ENCODE peak calls at places on chromosomes 7 and 10, in nine cellular contexts. One of them, this sample, is unnamed.

GRCh38 chr10:58457761-58458616 is 54.7 kb upstream of the BICC1 start:
- DNase-seq in adrenal gland: peak; percentile 18
- DNase-seq in psoas muscle: peak; percentile 26
- DNase-seq in CD8-positive, alpha-beta T cell: no peak
- DNase-seq in mesothelial cell of epicardium: no peak
- DNase-seq in Calu3: no peak
- DNase-seq in body of pancreas: no peak
- DNase-seq in B cell: no peak
- DNase-seq in fibroblast of mammary gland: peak; percentile 98
- DNase-seq in this sample: peak; percentile 68

GRCh38 chr7:37198188-37198905 is 250.3 kb downstream of the ELMO1 start:
- DNase-seq in adrenal gland: peak; percentile 62
- DNase-seq in body of pancreas: no peak
- DNase-seq in psoas muscle: no peak
- DNase-seq in mesothelial cell of epicardium: no peak
- DNase-seq in fibroblast of mammary gland: no peak
- DNase-seq in CD8-positive, alpha-beta T cell: no peak
- DNase-seq in B cell: no peak
- DNase-seq in Calu3: no peak
- DNase-seq in this sample: no peak

GRCh38 chr7:147771344-147771743 is 819.2 kb upstream of the C7orf33 start:
- DNase-seq in fibroblast of mammary gland: no peak
- DNase-seq in psoas muscle: no peak
- DNase-seq in Calu3: no peak
- DNase-seq in body of pancreas: no peak
- DNase-seq in B cell: no peak
- DNase-seq in mesothelial cell of epicardium: no peak
- DNase-seq in CD8-positive, alpha-beta T cell: no peak
- DNase-seq in adrenal gland: no peak
- DNase-seq in this sample: no peak

GRCh38 chr7:10802526-10802925 is 171.1 kb upstream of the PHF14 start:
- DNase-seq in fibroblast of mammary gland: peak; percentile 92
- DNase-seq in mesothelial cell of epicardium: no peak
- DNase-seq in adrenal gland: no peak
- DNase-seq in CD8-positive, alpha-beta T cell: no peak
- DNase-seq in body of pancreas: no peak
- DNase-seq in B cell: no peak
- DNase-seq in Calu3: no peak
- DNase-seq in psoas muscle: no peak
- DNase-seq in this sample: no peak

GRCh38 chr10:9239298-9239697 is 1184.8 kb downstream of the GATA3 start:
- DNase-seq in body of pancreas: no peak
- DNase-seq in mesothelial cell of epicardium: no peak
- DNase-seq in fibroblast of mammary gland: no peak
- DNase-seq in B cell: no peak
- DNase-seq in CD8-positive, alpha-beta T cell: no peak
- DNase-seq in adrenal gland: no peak
- DNase-seq in Calu3: no peak
- DNase-seq in psoas muscle: no peak
- DNase-seq in this sample: no peak

GRCh38 chr10:122856902-122857301 is 11.2 kb upstream of the CUZD1 start:
- DNase-seq in mesothelial cell of epicardium: no peak
- DNase-seq in CD8-positive, alpha-beta T cell: no peak
- DNase-seq in B cell: no peak
- DNase-seq in fibroblast of mammary gland: peak; percentile 60
- DNase-seq in psoas muscle: no peak
- DNase-seq in adrenal gland: no peak
- DNase-seq in Calu3: no peak
- DNase-seq in body of pancreas: no peak
- DNase-seq in this sample: no peak

GRCh38 chr10:71582019-71582418 is 137.6 kb downstream of the C10orf105 start:
- DNase-seq in B cell: no peak
- DNase-seq in fibroblast of mammary gland: peak; percentile 30
- DNase-seq in body of pancreas: no peak
- DNase-seq in psoas muscle: no peak
- DNase-seq in CD8-positive, alpha-beta T cell: no peak
- DNase-seq in mesothelial cell of epicardium: no peak
- DNase-seq in adrenal gland: peak; percentile 51
- DNase-seq in Calu3: peak; percentile 28
- DNase-seq in this sample: no peak

GRCh38 chr10:117374506-117375359 is 507 bp downstream of the PDZD8 start:
- DNase-seq in body of pancreas: peak; percentile 52
- DNase-seq in psoas muscle: no peak
- DNase-seq in CD8-positive, alpha-beta T cell: peak; percentile 28
- DNase-seq in Calu3: no peak
- DNase-seq in adrenal gland: peak; percentile 65
- DNase-seq in mesothelial cell of epicardium: no peak
- DNase-seq in fibroblast of mammary gland: peak; percentile 41
- DNase-seq in B cell: peak; percentile 42
- DNase-seq in this sample: no peak

GRCh38 chr7:127346575-127347256 is 45.8 kb downstream of the ZNF800 start:
- DNase-seq in CD8-positive, alpha-beta T cell: no peak
- DNase-seq in mesothelial cell of epicardium: no peak
- DNase-seq in body of pancreas: no peak
- DNase-seq in B cell: no peak
- DNase-seq in fibroblast of mammary gland: no peak
- DNase-seq in Calu3: no peak
- DNase-seq in psoas muscle: no peak
- DNase-seq in adrenal gland: no peak
- DNase-seq in this sample: no peak

GRCh38 chr7:113076703-113077102 is 9.9 kb downstream of the GPR85 start:
- DNase-seq in adrenal gland: no peak
- DNase-seq in body of pancreas: no peak
- DNase-seq in B cell: no peak
- DNase-seq in fibroblast of mammary gland: no peak
- DNase-seq in CD8-positive, alpha-beta T cell: no peak
- DNase-seq in psoas muscle: no peak
- DNase-seq in mesothelial cell of epicardium: no peak
- DNase-seq in Calu3: no peak
- DNase-seq in this sample: no peak

GRCh38 chr10:118758449-118758848 is 3.7 kb upstream of the CACUL1 start:
- DNase-seq in body of pancreas: no peak
- DNase-seq in B cell: no peak
- DNase-seq in CD8-positive, alpha-beta T cell: no peak
- DNase-seq in psoas muscle: no peak
- DNase-seq in mesothelial cell of epicardium: no peak
- DNase-seq in adrenal gland: no peak
- DNase-seq in fibroblast of mammary gland: no peak
- DNase-seq in Calu3: no peak
- DNase-seq in this sample: no peak

GRCh38 chr7:18610331-18610948 is 114.9 kb downstream of the HDAC9 start:
- DNase-seq in Calu3: peak; percentile 60
- DNase-seq in CD8-positive, alpha-beta T cell: no peak
- DNase-seq in body of pancreas: no peak
- DNase-seq in fibroblast of mammary gland: peak; percentile 46
- DNase-seq in B cell: no peak
- DNase-seq in adrenal gland: no peak
- DNase-seq in mesothelial cell of epicardium: no peak
- DNase-seq in psoas muscle: no peak
- DNase-seq in this sample: no peak

GRCh38 chr7:76047811-76048667 is at the start of the genes MDH2 and STYXL1:
- DNase-seq in psoas muscle: peak; percentile 97
- DNase-seq in CD8-positive, alpha-beta T cell: peak; percentile 85
- DNase-seq in adrenal gland: peak; percentile 97
- DNase-seq in body of pancreas: peak; percentile 95
- DNase-seq in Calu3: peak; percentile 90
- DNase-seq in fibroblast of mammary gland: peak; percentile 95
- DNase-seq in B cell: peak; percentile 90
- DNase-seq in mesothelial cell of epicardium: peak; percentile 77
- DNase-seq in this sample: peak; percentile 98

GRCh38 chr10:119412244-119412750 is 130.2 kb downstream of the RGS10 start:
- DNase-seq in psoas muscle: peak; percentile 76
- DNase-seq in Calu3: peak; percentile 16
- DNase-seq in adrenal gland: peak; percentile 88
- DNase-seq in CD8-positive, alpha-beta T cell: no peak
- DNase-seq in fibroblast of mammary gland: peak; percentile 68
- DNase-seq in B cell: no peak
- DNase-seq in mesothelial cell of epicardium: no peak
- DNase-seq in body of pancreas: peak; percentile 26
- DNase-seq in this sample: peak; percentile 93

GRCh38 chr7:77457779-77458178 is 41.6 kb upstream of the GSAP start:
- DNase-seq in adrenal gland: no peak
- DNase-seq in psoas muscle: no peak
- DNase-seq in B cell: no peak
- DNase-seq in mesothelial cell of epicardium: no peak
- DNase-seq in Calu3: no peak
- DNase-seq in CD8-positive, alpha-beta T cell: no peak
- DNase-seq in body of pancreas: no peak
- DNase-seq in fibroblast of mammary gland: no peak
- DNase-seq in this sample: no peak

GRCh38 chr10:6493521-6494451 is 86.3 kb downstream of the PRKCQ start:
- DNase-seq in psoas muscle: no peak
- DNase-seq in Calu3: no peak
- DNase-seq in CD8-positive, alpha-beta T cell: no peak
- DNase-seq in mesothelial cell of epicardium: no peak
- DNase-seq in B cell: no peak
- DNase-seq in body of pancreas: no peak
- DNase-seq in adrenal gland: no peak
- DNase-seq in fibroblast of mammary gland: peak; percentile 26
- DNase-seq in this sample: no peak

GRCh38 chr10:17883621-17884020 is 68.1 kb upstream of the SLC39A12 start:
- DNase-seq in B cell: no peak
- DNase-seq in fibroblast of mammary gland: no peak
- DNase-seq in adrenal gland: no peak
- DNase-seq in body of pancreas: no peak
- DNase-seq in psoas muscle: no peak
- DNase-seq in mesothelial cell of epicardium: no peak
- DNase-seq in Calu3: no peak
- DNase-seq in CD8-positive, alpha-beta T cell: no peak
- DNase-seq in this sample: no peak

GRCh38 chr10:124527996-124528395 is 66.4 kb downstream of the LHPP start:
- DNase-seq in adrenal gland: no peak
- DNase-seq in body of pancreas: no peak
- DNase-seq in fibroblast of mammary gland: no peak
- DNase-seq in B cell: no peak
- DNase-seq in Calu3: no peak
- DNase-seq in CD8-positive, alpha-beta T cell: no peak
- DNase-seq in mesothelial cell of epicardium: no peak
- DNase-seq in psoas muscle: peak; percentile 7
- DNase-seq in this sample: no peak

GRCh38 chr10:30542001-30542861 is 87.3 kb downstream of the LYZL2 start:
- DNase-seq in adrenal gland: peak; percentile 83
- DNase-seq in fibroblast of mammary gland: peak; percentile 24
- DNase-seq in CD8-positive, alpha-beta T cell: no peak
- DNase-seq in body of pancreas: no peak
- DNase-seq in mesothelial cell of epicardium: no peak
- DNase-seq in B cell: no peak
- DNase-seq in Calu3: no peak
- DNase-seq in psoas muscle: no peak
- DNase-seq in this sample: no peak

GRCh38 chr10:119496282-119496681 is 46.2 kb downstream of the RGS10 start:
- DNase-seq in body of pancreas: no peak
- DNase-seq in Calu3: no peak
- DNase-seq in adrenal gland: no peak
- DNase-seq in CD8-positive, alpha-beta T cell: peak; percentile 35
- DNase-seq in psoas muscle: no peak
- DNase-seq in fibroblast of mammary gland: no peak
- DNase-seq in B cell: no peak
- DNase-seq in mesothelial cell of epicardium: no peak
- DNase-seq in this sample: no peak

DNA sequence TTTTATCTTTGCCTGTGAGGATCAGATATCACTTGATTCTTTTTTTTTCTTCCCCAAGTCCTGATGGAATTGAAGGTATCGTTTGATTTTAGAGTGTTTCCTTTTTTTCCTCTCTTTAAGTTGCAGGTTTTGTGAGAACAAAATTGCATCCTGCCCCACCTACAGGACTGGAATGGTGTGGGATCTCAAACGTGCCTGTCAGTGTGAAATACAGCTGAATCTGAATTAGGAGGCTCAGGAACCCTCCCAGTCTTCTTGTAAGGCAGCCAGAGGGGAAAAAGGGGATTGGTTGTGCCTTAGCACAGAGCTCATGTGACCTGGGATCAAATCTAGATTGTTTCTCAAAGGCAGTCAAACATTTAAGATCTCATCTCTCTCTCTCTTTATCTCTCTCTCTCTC is 32.7 kb upstream of the KLHL7 start:
- DNase-seq in body of pancreas: no peak
- DNase-seq in CD8-positive, alpha-beta T cell: no peak
- DNase-seq in fibroblast of mammary gland: no peak
- DNase-seq in psoas muscle: no peak
- DNase-seq in B cell: no peak
- DNase-seq in Calu3: no peak
- DNase-seq in mesothelial cell of epicardium: no peak
- DNase-seq in adrenal gland: no peak
- DNase-seq in this sample: no peak
- TF ChIP-seq CTCF in body of pancreas: no peak
- TF ChIP-seq CTCF in CD8-positive, alpha-beta T cell: no peak
- TF ChIP-seq CTCF in fibroblast of mammary gland: no peak
- TF ChIP-seq CTCF in psoas muscle: no peak
- TF ChIP-seq CTCF in B cell: no peak
- TF ChIP-seq CTCF in Calu3: no peak
- TF ChIP-seq CTCF in mesothelial cell of epicardium: no peak
- TF ChIP-seq CTCF in adrenal gland: no peak
- TF ChIP-seq CTCF in this sample: no peak

DNA sequence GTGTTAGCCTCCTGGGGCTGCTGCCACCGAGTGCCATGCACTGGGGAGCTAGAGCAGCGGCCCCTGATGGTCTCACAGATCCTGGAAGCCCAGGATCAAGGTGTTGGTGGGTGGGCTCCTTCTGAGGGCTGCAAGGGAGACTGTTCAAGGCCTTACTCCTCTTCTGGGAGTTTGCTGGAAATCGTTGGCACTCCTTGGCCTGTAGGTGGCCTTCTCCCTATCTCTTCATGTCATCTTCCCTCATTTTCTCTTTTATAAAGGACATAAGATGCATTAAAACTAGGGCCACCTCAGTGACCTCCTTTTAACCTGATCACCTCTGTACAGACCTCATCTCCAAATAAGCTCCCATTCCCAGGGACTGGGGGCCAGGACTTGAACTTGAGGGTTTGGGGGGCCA is 27.0 kb upstream of the ZNF862 start:
- DNase-seq in fibroblast of mammary gland: peak; percentile 4
- DNase-seq in B cell: no peak
- DNase-seq in CD8-positive, alpha-beta T cell: no peak
- DNase-seq in psoas muscle: no peak
- DNase-seq in mesothelial cell of epicardium: no peak
- DNase-seq in body of pancreas: no peak
- DNase-seq in Calu3: no peak
- DNase-seq in adrenal gland: no peak
- DNase-seq in this sample: no peak
- TF ChIP-seq CTCF in fibroblast of mammary gland: peak; percentile 31
- TF ChIP-seq CTCF in B cell: no peak
- TF ChIP-seq CTCF in CD8-positive, alpha-beta T cell: no peak
- TF ChIP-seq CTCF in psoas muscle: no peak
- TF ChIP-seq CTCF in mesothelial cell of epicardium: peak; percentile 31
- TF ChIP-seq CTCF in body of pancreas: no peak
- TF ChIP-seq CTCF in Calu3: no peak
- TF ChIP-seq CTCF in adrenal gland: no peak
- TF ChIP-seq CTCF in this sample: no peak

GRCh38 chr10:129514568-129515451 is 47.8 kb downstream of the MGMT start:
- DNase-seq in adrenal gland: no peak
- DNase-seq in fibroblast of mammary gland: no peak
- DNase-seq in body of pancreas: no peak
- DNase-seq in B cell: no peak
- DNase-seq in Calu3: no peak
- DNase-seq in psoas muscle: no peak
- DNase-seq in mesothelial cell of epicardium: no peak
- DNase-seq in CD8-positive, alpha-beta T cell: no peak
- DNase-seq in this sample: no peak
- TF ChIP-seq CTCF in adrenal gland: no peak
- TF ChIP-seq CTCF in fibroblast of mammary gland: no peak
- TF ChIP-seq CTCF in body of pancreas: no peak
- TF ChIP-seq CTCF in B cell: no peak
- TF ChIP-seq CTCF in Calu3: no peak
- TF ChIP-seq CTCF in psoas muscle: no peak
- TF ChIP-seq CTCF in mesothelial cell of epicardium: no peak
- TF ChIP-seq CTCF in CD8-positive, alpha-beta T cell: no peak
- TF ChIP-seq CTCF in this sample: no peak

GRCh38 chr10:76040107-76040829 is 608.8 kb downstream of the LRMDA start:
- DNase-seq in psoas muscle: no peak
- DNase-seq in CD8-positive, alpha-beta T cell: no peak
- DNase-seq in Calu3: no peak
- DNase-seq in fibroblast of mammary gland: no peak
- DNase-seq in body of pancreas: no peak
- DNase-seq in mesothelial cell of epicardium: no peak
- DNase-seq in adrenal gland: no peak
- DNase-seq in B cell: no peak
- DNase-seq in this sample: no peak
- TF ChIP-seq CTCF in psoas muscle: no peak
- TF ChIP-seq CTCF in CD8-positive, alpha-beta T cell: no peak
- TF ChIP-seq CTCF in Calu3: peak; percentile 21
- TF ChIP-seq CTCF in fibroblast of mammary gland: peak; percentile 12
- TF ChIP-seq CTCF in body of pancreas: peak; percentile 11
- TF ChIP-seq CTCF in mesothelial cell of epicardium: no peak
- TF ChIP-seq CTCF in adrenal gland: no peak
- TF ChIP-seq CTCF in B cell: no peak
- TF ChIP-seq CTCF in this sample: no peak

This sample was measured in lower leg skin.